ENCODE peak calls at places on chromosomes 1 and 21, in eight cellular contexts. M is neuronal stem cell, F is HCT116, G is adipocyte, B is endothelial cell of umbilical vein, Z is IMR-90, A is neural progenitor cell, V is MM.1S. T is an unnamed sample. For H3K4me1, the result is how much of the 10 kb centered on the place peaks cover.

GRCh38 chr1:6960291-6960758 is 175.1 kb downstream of the CAMTA1 start:
- DNase-seq in M (no peak), F (no peak), G (peak), B (peak), Z (peak), A (no peak), V (no peak), T (no peak)

GRCh38 chr1:60037669-60038068 is 35.9 kb downstream of the C1orf87 start:
- DNase-seq in M (no peak), F (no peak), G (no peak), B (no peak), Z (no peak), A (no peak), V (no peak), T (no peak)

GRCh38 chr1:74334147-74334546 is 99.0 kb downstream of the TNNI3K start:
- DNase-seq in M (no peak), F (no peak), G (peak), B (no peak), Z (peak), A (no peak), V (no peak), T (no peak)

GRCh38 chr1:110341146-110341871 is 2.1 kb downstream of the RBM15 start:
- DNase-seq in M (no peak), F (no peak), G (no peak), B (no peak), Z (no peak), A (no peak), V (no peak), T (no peak)

GRCh38 chr1:156070523-156070922 is 9.6 kb downstream of the RAB25 start:
- DNase-seq in M (no peak), F (no peak), G (no peak), B (no peak), Z (no peak), A (no peak), V (no peak), T (no peak)

GRCh38 chr21:37478821-37479220 is 112.2 kb downstream of the DYRK1A start:
- DNase-seq in M (no peak), F (no peak), G (no peak), B (no peak), Z (no peak), A (no peak), V (no peak), T (no peak)

GRCh38 chr1:204366759-204367158 is 7.0 kb upstream of the PLEKHA6 start:
- DNase-seq in M (no peak), F (no peak), G (peak), B (no peak), Z (no peak), A (peak), V (peak), T (no peak)

GRCh38 chr21:44510508-44511218 is 29.3 kb downstream of the KRTAP10-1 start:
- DNase-seq in M (peak), F (peak), G (peak), B (peak), Z (no peak), A (peak), V (peak), T (peak)

GRCh38 chr1:227192163-227192562 is 126.1 kb downstream of the CDC42BPA start:
- DNase-seq in M (no peak), F (no peak), G (peak), B (peak), Z (peak), A (no peak), V (peak), T (peak)

GRCh38 chr21:45888361-45889009 is 93.1 kb upstream of the COL6A1 start:
- DNase-seq in M (no peak), F (no peak), G (no peak), B (no peak), Z (no peak), A (no peak), V (no peak), T (no peak)

GRCh38 chr1:25031601-25031965 is 101.5 kb upstream of the RUNX3 start:
- DNase-seq in M (no peak), F (no peak), G (no peak), B (no peak), Z (no peak), A (no peak), V (no peak), T (no peak)

GRCh38 chr1:43238104-43238503 is 31.7 kb upstream of the TMEM125 start:
- DNase-seq in M (peak), F (peak), G (peak), B (peak), Z (peak), A (peak), V (peak), T (peak)

GRCh38 chr1:40389871-40390560 is 16.5 kb downstream of the SMAP2 start:
- DNase-seq in M (no peak), F (no peak), G (peak), B (no peak), Z (peak), A (no peak), V (peak), T (no peak)

GRCh38 chr1:198497326-198498220 is 42.9 kb downstream of the ATP6V1G3 start:
- DNase-seq in M (no peak), F (no peak), G (peak), B (peak), Z (peak), A (no peak), V (no peak), T (no peak)

GRCh38 chr1:247357062-247357780 is 25.6 kb upstream of the ZNF496 start:
- DNase-seq in M (no peak), F (no peak), G (peak), B (no peak), Z (peak), A (no peak), V (no peak), T (no peak)

GRCh38 chr1:63615809-63616420 is 22.7 kb downstream of the PGM1 start:
- DNase-seq in M (peak), F (peak), G (peak), B (peak), Z (peak), A (peak), V (peak), T (peak)

DNA sequence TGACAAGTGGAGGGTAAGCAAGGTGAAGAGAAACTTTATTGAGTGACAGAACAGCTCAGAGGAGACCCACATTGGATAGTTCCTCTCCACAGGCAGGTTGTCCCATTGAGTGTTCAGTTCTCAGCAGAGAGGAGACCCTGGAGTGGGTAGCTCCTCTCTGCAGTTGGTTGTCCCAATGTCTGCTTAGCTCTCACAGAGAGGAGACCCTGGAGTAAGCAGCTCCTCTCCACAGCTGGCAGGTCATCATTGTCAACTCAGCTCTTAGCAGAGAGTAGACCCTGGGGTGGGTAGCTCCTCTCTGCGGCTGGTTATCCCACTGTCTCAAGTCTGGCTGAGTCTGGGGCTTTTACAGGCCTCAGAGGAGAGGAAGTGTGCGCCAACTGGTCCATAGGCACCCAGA is 6.0 kb upstream of the CHD1L start:
- DNase-seq in M (no peak), F (no peak), G (no peak), B (no peak), Z (no peak), A (no peak), V (no peak), T (no peak)
- H3K4me1 ChIP-seq in M (under half), F (under half), G (under half), B (under half), Z (under half), A (under half), V (under half), T (under half)

GRCh38 chr1:93751391-93752250 is 70.0 kb upstream of the BCAR3 start:
- DNase-seq in M (no peak), F (no peak), G (no peak), B (no peak), Z (no peak), A (no peak), V (no peak), T (no peak)
- H3K9ac ChIP-seq in M (no peak), F (no peak), G (no peak), B (no peak), Z (no peak), A (no peak), V (no peak), T (no peak)

GRCh38 chr1:202798792-202799331 is 9.4 kb downstream of the KDM5B start:
- DNase-seq in M (no peak), F (no peak), G (no peak), B (no peak), Z (no peak), A (no peak), V (no peak), T (no peak)

GRCh38 chr1:202798260-202798659 is 10.0 kb downstream of the KDM5B start:
- DNase-seq in M (no peak), F (no peak), G (no peak), B (no peak), Z (no peak), A (no peak), V (peak), T (no peak)

GRCh38 chr1:202801169-202801568 is 7.1 kb downstream of the KDM5B start:
- DNase-seq in M (no peak), F (no peak), G (no peak), B (no peak), Z (no peak), A (no peak), V (no peak), T (no peak)

GRCh38 chr1:202802034-202802433 is 6.2 kb downstream of the KDM5B start:
- DNase-seq in M (no peak), F (no peak), G (no peak), B (no peak), Z (no peak), A (no peak), V (no peak), T (no peak)

GRCh38 chr1:202800742-202801141 is 7.5 kb downstream of the KDM5B start:
- DNase-seq in M (no peak), F (no peak), G (no peak), B (no peak), Z (no peak), A (no peak), V (no peak), T (no peak)
- H3K4me1 ChIP-seq in M (under half), F (under half), G (under half), B (under half), Z (under half), A (under half), V (under half), T (under half)

DNA sequence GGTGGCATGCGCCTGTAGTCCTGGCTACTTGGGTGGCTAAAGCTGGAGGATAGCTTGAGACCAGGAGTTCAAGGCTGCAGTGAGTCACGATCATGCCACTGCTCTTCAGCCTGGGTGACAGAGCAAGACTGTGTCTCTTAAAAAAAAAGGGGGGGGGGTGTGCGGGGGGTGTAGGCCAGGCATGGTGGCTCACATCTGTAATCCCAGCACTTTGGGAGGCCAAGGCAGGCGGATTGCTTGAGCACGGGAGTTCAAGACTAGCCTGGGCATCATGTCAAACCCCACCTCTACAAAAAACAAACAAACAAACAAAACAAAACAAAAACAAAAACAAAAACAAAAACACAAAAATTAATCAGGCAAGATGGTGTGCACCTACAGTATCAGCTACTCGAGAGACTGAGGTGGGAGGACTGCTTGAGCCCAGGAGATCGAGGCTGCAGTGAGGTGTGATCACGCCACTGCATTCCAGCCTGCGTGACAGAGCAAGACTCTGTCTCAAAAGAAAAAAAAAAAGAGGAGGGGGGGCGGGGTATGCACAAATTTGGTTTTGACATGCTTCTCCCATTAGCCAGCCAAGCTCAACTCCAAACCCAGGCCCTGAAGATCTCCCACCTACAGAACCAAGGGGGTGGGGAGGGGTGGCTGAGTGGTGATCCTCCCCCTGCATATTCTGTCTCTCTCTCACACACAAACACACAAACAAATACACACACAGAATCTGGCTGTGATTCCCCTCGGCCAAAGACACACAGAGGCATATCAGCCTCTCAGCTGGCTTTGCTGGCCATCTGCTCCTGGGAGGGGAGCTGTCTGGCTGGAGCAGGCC is 3.1 kb downstream of the PTAFR start:
- DNase-seq in M (no peak), F (no peak), G (no peak), B (no peak), Z (peak), A (no peak), V (no peak), T (no peak)
- H3K9ac ChIP-seq in M (no peak), F (no peak), G (peak), B (no peak), Z (no peak), A (no peak), V (no peak), T (no peak)

DNA sequence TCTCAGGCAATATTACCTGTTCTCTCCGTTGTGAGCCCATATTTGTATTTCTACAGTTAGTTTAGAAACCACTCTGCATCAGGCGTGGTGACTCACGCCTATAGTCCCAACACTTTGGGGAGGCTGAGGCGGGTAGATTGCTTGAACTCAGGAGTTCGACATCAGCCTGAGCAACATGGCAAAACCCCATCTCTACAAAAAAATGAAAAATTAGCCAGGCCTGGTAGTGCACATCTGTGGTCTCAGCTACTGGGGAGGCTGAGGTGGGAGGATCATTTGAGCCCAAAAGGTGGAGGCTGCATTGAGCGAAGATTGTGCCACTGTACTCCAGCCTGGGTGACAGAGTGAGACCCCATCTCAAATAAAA is 19.7 kb upstream of the ID3 start:
- DNase-seq in M (no peak), F (no peak), G (no peak), B (no peak), Z (no peak), A (no peak), V (no peak), T (no peak)
- H3K4me1 ChIP-seq in M (under half), F (under half), G (under half), B (under half), Z (under half), A (under half), V (under half), T (under half)